ENCODE peak calls at places on chromosomes 6 and 20, in five cellular contexts. L is K562, U is HepG2, N is GM12878, Z is H1. Q is an unnamed sample.

GRCh38 chr6:12371151-12371550 is 81.0 kb downstream of the EDN1 start:
- DNase-seq in L (no peak), U (no peak), N (no peak), Z (no peak), Q (no peak)

GRCh38 chr6:3517350-3517749 is 60.5 kb upstream of the SLC22A23 start:
- DNase-seq in L (no peak), U (no peak), N (no peak), Z (no peak), Q (no peak)

GRCh38 chr6:122033564-122034181 is 365.8 kb upstream of the HSF2 start:
- DNase-seq in L (peak; percentile 27), U (peak; percentile 55), N (no peak), Z (no peak), Q (peak; percentile 88)

GRCh38 chr20:32510120-32510600 is 75.0 kb downstream of the NOL4L start:
- DNase-seq in L (no peak), U (no peak), N (no peak), Z (no peak), Q (no peak)

GRCh38 chr20:4925842-4926530 is 75.3 kb downstream of the SLC23A2 start:
- DNase-seq in L (no peak), U (no peak), N (no peak), Z (no peak), Q (no peak)

GRCh38 chr6:107732461-107732860 is 91.7 kb downstream of the SCML4 start:
- DNase-seq in L (no peak), U (no peak), N (no peak), Z (no peak), Q (no peak)

GRCh38 chr20:16423311-16424212 is 149.7 kb downstream of the KIF16B start:
- DNase-seq in L (no peak), U (no peak), N (no peak), Z (no peak), Q (no peak)

GRCh38 chr6:89689732-89690131 is 51.2 kb upstream of the LYRM2 start:
- DNase-seq in L (no peak), U (no peak), N (no peak), Z (no peak), Q (peak; percentile 93)

GRCh38 chr20:54263266-54263665 is 55.4 kb downstream of the PFDN4 start:
- DNase-seq in L (no peak), U (no peak), N (no peak), Z (no peak), Q (no peak)

GRCh38 chr6:112289039-112289566 is 34.7 kb upstream of the LAMA4 start:
- DNase-seq in L (no peak), U (no peak), N (no peak), Z (no peak), Q (peak; percentile 35)

GRCh38 chr6:127345521-127345920 is 2.1 kb upstream of the ECHDC1 start:
- DNase-seq in L (no peak), U (no peak), N (no peak), Z (no peak), Q (no peak)
- TF ChIP-seq CREB1 in L (no peak), U (no peak), N (no peak), Z (no peak), Q (no peak)

GRCh38 chr6:113564401-113565161 is 292.6 kb upstream of the MARCKS start:
- DNase-seq in L (no peak), U (peak; percentile 74), N (no peak), Z (peak; percentile 69), Q (peak; percentile 91)
- H3K4me3 ChIP-seq in L (no peak overlapping the region), U (peak overlapping the region; percentile 19), N (no peak overlapping the region), Z (peak overlapping the region; percentile 19), Q (peak overlapping the region; percentile 23)

DNA sequence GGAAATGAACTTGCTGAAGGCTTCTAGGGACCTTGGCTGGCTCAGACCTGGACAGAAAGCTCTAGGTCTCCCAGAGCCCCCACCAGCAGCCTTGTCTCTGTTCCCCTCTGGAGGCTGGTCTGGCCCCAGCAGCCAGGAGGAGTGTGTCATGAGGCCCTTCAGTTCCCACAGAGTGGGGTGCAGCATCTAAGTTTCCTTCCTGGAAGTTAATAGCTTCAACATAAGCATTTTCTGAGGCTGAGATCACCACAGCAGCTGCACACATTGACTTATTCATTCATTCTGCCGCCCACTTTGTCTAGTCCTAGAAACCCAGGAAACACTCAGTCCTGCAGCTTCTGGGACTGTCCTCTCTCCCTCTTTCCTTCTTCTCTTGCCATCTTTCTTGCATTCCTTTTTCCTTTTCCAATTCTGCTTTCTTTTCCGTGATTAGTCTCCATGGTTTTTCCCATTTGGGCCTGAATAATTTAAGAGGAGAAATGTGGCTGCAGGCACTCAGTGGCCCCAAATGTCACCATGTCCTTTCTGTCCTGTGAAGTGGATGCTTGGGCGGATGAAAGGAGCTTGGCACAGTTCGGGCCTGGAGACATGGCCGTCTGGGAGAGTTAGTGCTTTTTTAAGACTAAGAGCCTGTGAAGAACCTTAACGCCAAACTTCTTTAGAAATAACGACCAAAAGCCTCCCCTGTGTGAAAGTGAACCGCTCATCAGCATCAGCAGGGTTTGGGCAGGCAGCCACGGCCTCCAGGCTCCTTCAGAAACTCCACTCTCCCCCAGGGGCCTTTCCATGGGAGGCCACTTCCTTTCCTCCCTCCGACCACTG is 31.0 kb upstream of the PCMTD2 start:
- DNase-seq in L (no peak), U (no peak), N (no peak), Z (no peak), Q (no peak)
- TF ChIP-seq CREB1 in L (no peak), U (no peak), N (no peak), Z (no peak), Q (no peak)

DNA sequence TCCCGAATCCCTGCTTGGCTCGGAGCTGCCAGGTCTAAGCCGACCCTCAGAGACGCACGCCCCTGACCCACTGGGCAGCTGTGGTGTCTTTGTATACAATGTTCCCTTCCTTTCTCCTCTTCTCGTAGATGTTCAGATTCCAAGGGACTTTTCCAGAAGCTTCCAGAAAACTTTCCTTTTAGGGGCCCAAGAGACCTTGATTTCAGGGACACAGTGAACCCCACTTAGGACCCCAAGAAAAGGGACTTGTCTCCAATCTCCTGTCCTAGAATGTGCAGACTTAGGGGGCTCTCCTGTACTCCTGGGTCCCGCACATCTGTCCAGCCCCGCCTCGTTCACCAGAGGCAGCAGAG is 103.5 kb downstream of the EDN3 start:
- DNase-seq in L (no peak), U (no peak), N (no peak), Z (no peak), Q (no peak)
- H3K4me3 ChIP-seq in L (no peak overlapping the region), U (no peak overlapping the region), N (no peak overlapping the region), Z (no peak overlapping the region), Q (peak overlapping the region; percentile 76)

GRCh38 chr20:41630846-41631245 is 12.7 kb upstream of the CHD6 start:
- DNase-seq in L (no peak), U (no peak), N (no peak), Z (no peak), Q (no peak)

GRCh38 chr20:41635158-41635557 is 17.0 kb upstream of the CHD6 start:
- DNase-seq in L (no peak), U (no peak), N (no peak), Z (no peak), Q (no peak)

GRCh38 chr20:41632896-41633295 is 14.7 kb upstream of the CHD6 start:
- DNase-seq in L (no peak), U (no peak), N (no peak), Z (no peak), Q (no peak)

GRCh38 chr20:41627611-41628244 is 9.6 kb upstream of the CHD6 start:
- DNase-seq in L (no peak), U (no peak), N (no peak), Z (no peak), Q (no peak)

DNA sequence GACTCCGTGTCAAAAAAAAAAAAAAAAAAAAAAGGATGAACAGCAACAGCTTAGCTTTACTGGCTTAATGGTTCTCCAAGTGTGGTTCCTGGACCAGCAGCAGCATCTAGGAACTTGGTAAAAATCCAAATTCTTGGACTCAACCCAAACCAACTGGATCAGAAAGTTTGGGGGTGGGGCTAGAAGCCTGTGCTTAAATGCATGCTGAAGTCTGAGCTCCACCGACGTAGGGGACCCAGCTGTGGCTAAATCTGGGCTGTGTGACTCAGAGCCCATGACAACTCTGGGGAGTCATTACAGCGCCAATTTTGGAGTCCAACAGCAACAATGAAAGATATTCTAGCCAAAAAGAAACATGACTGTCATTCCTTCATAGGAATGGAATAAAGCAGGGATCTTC is 13.6 kb upstream of the CHD6 start:
- DNase-seq in L (no peak), U (no peak), N (no peak), Z (no peak), Q (no peak)
- TF ChIP-seq CREB1 in L (no peak), U (no peak), N (no peak), Z (no peak), Q (no peak)

GRCh38 chr6:93418113-93418447 is 1.3 kb downstream of the EPHA7 start:
- DNase-seq in L (no peak), U (no peak), N (no peak), Z (no peak), Q (no peak)
- H3K4me3 ChIP-seq in L (no peak overlapping the region), U (no peak overlapping the region), N (no peak overlapping the region), Z (peak overlapping the region; percentile 86), Q (peak overlapping the region; percentile 62)

GRCh38 chr20:14711681-14712080 is 374.3 kb upstream of the FLRT3 start:
- DNase-seq in L (no peak), U (no peak), N (no peak), Z (no peak), Q (peak; percentile 50)
- TF ChIP-seq CREB1 in L (no peak), U (no peak), N (no peak), Z (no peak), Q (no peak)

GRCh38 chr6:158338311-158339112 is 26.2 kb downstream of the TULP4 start:
- DNase-seq in L (no peak), U (peak; percentile 39), N (no peak), Z (no peak), Q (peak; percentile 39)
- H3K4me3 ChIP-seq in L (no peak overlapping the region), U (peak overlapping the region; percentile 13), N (no peak overlapping the region), Z (no peak overlapping the region), Q (peak overlapping the region; percentile 21)